ENCODE peak calls at places on chromosomes 7 and 10, in seven cellular contexts. C is GM23248; P is GM18507; L is right lobe of liver; B is central memory CD4-positive, alpha-beta T cell; N is NCI-H524; V is GM19239. Q is an unnamed sample.

GRCh38 chr7:79619216-79619615 is 165.7 kb upstream of the MAGI2 start:
- DNase-seq in B (no peak), P (no peak), V (no peak), N (no peak), C (no peak), L (no peak), Q (no peak)

GRCh38 chr10:22655312-22655973 is 58.9 kb downstream of the PIP4K2A start:
- DNase-seq in B (peak), C (peak), P (no peak), N (no peak), L (no peak), V (no peak), Q (peak)

GRCh38 chr7:139647085-139647484 is 123.6 kb downstream of the CLEC2L start:
- DNase-seq in V (no peak), P (no peak), B (no peak), C (no peak), N (no peak), L (no peak), Q (peak)

GRCh38 chr7:133009426-133009825 is 72.5 kb downstream of the CHCHD3 start:
- DNase-seq in B (no peak), V (no peak), L (no peak), P (no peak), N (no peak), C (no peak), Q (no peak)

GRCh38 chr10:48600645-48601505 is 4.0 kb downstream of the ARHGAP22 start:
- DNase-seq in N (no peak), L (no peak), V (no peak), P (no peak), C (no peak), B (no peak), Q (no peak)

GRCh38 chr7:91772100-91772794 is 108.3 kb downstream of the MTERF1 start:
- DNase-seq in L (no peak), B (no peak), N (no peak), C (peak), P (no peak), V (no peak), Q (no peak)

GRCh38 chr7:155466142-155466813 is 8.3 kb downstream of the EN2 start:
- DNase-seq in V (no peak), C (no peak), L (no peak), B (no peak), N (peak), P (no peak), Q (no peak)

GRCh38 chr10:6409982-6410694 is 169.9 kb downstream of the PRKCQ start:
- DNase-seq in L (no peak), B (peak), N (peak), V (no peak), P (no peak), C (peak), Q (no peak)

GRCh38 chr7:137985253-137985896 is 16.5 kb downstream of the CREB3L2 start:
- DNase-seq in C (no peak), V (no peak), L (no peak), N (no peak), B (no peak), P (no peak), Q (peak)

GRCh38 chr10:2925631-2926030 is 141.7 kb upstream of the PFKP start:
- DNase-seq in N (no peak), P (no peak), V (no peak), L (no peak), C (no peak), B (no peak), Q (no peak)

GRCh38 chr7:98284335-98285036 is 3.0 kb downstream of the BRI3 start:
- DNase-seq in N (no peak), B (no peak), C (peak), P (no peak), V (no peak), L (peak), Q (no peak)

GRCh38 chr10:4450981-4451501 is 375.0 kb upstream of the AKR1E2 start:
- DNase-seq in N (no peak), B (no peak), V (no peak), L (no peak), P (no peak), C (peak), Q (no peak)

GRCh38 chr7:45160374-45160773 is 2.8 kb downstream of the RAMP3 start:
- DNase-seq in C (no peak), P (no peak), V (peak), B (no peak), N (no peak), L (no peak), Q (no peak)

GRCh38 chr7:39702133-39702532 is 78.8 kb downstream of the RALA start:
- DNase-seq in N (no peak), P (no peak), C (no peak), L (no peak), V (no peak), B (no peak), Q (no peak)

GRCh38 chr7:110413038-110413437 is 677.9 kb upstream of the LRRN3 start:
- DNase-seq in L (no peak), P (no peak), C (no peak), V (no peak), B (no peak), N (no peak), Q (no peak)

GRCh38 chr7:157585113-157585861 is 248.5 kb downstream of the DNAJB6 start:
- DNase-seq in C (no peak), L (no peak), B (no peak), P (no peak), V (no peak), N (no peak), Q (no peak)

GRCh38 chr10:132388901-132389630 is 7.9 kb upstream of the PWWP2B start:
- DNase-seq in P (no peak), L (peak), N (no peak), C (peak), B (no peak), V (no peak), Q (peak)

GRCh38 chr7:100267648-100268047 is 39.9 kb upstream of the SPDYE3 start:
- DNase-seq in B (no peak), P (no peak), N (no peak), C (no peak), V (no peak), L (no peak), Q (no peak)

GRCh38 chr7:99314504-99314903 is 11.2 kb upstream of the ARPC1A start:
- DNase-seq in V (no peak), L (no peak), B (no peak), P (peak), C (no peak), N (no peak), Q (peak)

GRCh38 chr7:128265906-128266300 is 24.8 kb downstream of the LEP start:
- DNase-seq in V (no peak), N (no peak), C (no peak), B (no peak), L (no peak), P (no peak), Q (no peak)

GRCh38 chr7:76302299-76303056 is at the start of gene HSPB1:
- DNase-seq in C (peak), P (peak), B (peak), N (peak), L (peak), V (no peak), Q (peak)

Q was measured in GM10248.